ENCODE peak calls at places on chromosomes 6 and 20, in five cellular contexts. O is endothelial cell of umbilical vein; H is stimulated activated CD8-positive, alpha-beta memory T cell treated with anti-CD3 and anti-CD28 coated beads, Interleukin-7, amount 100 ng/mL, for 4 hours; I is NCI-H446; N is dorsolateral prefrontal cortex. C is an unnamed sample.

GRCh38 chr6:36908758-36909157 is 23.0 kb downstream of the C6orf89 start:
- DNase-seq in H (no peak), I (no peak), N (no peak), O (no peak), C (no peak)

GRCh38 chr6:90536516-90536915 is 50.4 kb downstream of the MAP3K7 start:
- DNase-seq in I (no peak), N (no peak), O (no peak), H (no peak), C (no peak)

GRCh38 chr6:166575190-166575589 is 11.3 kb downstream of the RAMACL start:
- DNase-seq in N (no peak), I (no peak), H (no peak), O (peak; percentile 52), C (peak; percentile 86)

GRCh38 chr6:109349419-109349987 is 32.8 kb downstream of the CD164 start:
- DNase-seq in H (no peak), N (no peak), I (no peak), O (peak; percentile 55), C (peak; percentile 59)

GRCh38 chr6:107511410-107512070 is 21.6 kb downstream of the SOBP start:
- DNase-seq in O (no peak), I (no peak), H (no peak), N (no peak), C (no peak)

GRCh38 chr20:47725248-47725973 is 59.9 kb downstream of the SULF2 start:
- DNase-seq in N (peak; percentile 74), O (peak; percentile 90), I (peak; percentile 89), H (peak; percentile 58), C (peak; percentile 95)

GRCh38 chr6:20232188-20232587 is 19.9 kb upstream of the MBOAT1 start:
- DNase-seq in H (no peak), N (no peak), O (no peak), I (no peak), C (no peak)

GRCh38 chr20:32485126-32485769 is 99.9 kb downstream of the NOL4L start:
- DNase-seq in O (peak; percentile 91), H (peak; percentile 68), I (peak; percentile 79), N (peak; percentile 82), C (peak; percentile 89)

GRCh38 chr6:1862411-1862810 is 252.7 kb downstream of the FOXC1 start:
- DNase-seq in H (no peak), I (no peak), N (no peak), O (no peak), C (no peak)

GRCh38 chr6:52877786-52878185 is 31.7 kb downstream of the GSTA3 start:
- DNase-seq in O (no peak), I (no peak), N (no peak), H (no peak), C (no peak)

GRCh38 chr6:157724138-157724537 is 98.9 kb upstream of the SNX9 start:
- DNase-seq in O (no peak), I (no peak), N (no peak), H (no peak), C (no peak)

GRCh38 chr6:144469144-144469575 is 184.0 kb downstream of the UTRN start:
- DNase-seq in I (no peak), N (no peak), O (no peak), H (no peak), C (no peak)

GRCh38 chr20:31712564-31713311 is 9.9 kb downstream of the BCL2L1 start:
- DNase-seq in I (no peak), O (peak; percentile 91), H (no peak), N (peak; percentile 81), C (peak; percentile 96)

GRCh38 chr6:156814036-156814581 is 36.9 kb downstream of the ARID1B start:
- DNase-seq in I (no peak), H (no peak), N (no peak), O (no peak), C (no peak)

GRCh38 chr6:123715243-123715863 is 78.6 kb upstream of the TRDN start:
- DNase-seq in N (no peak), H (no peak), O (peak; percentile 55), I (peak; percentile 53), C (peak; percentile 1)

GRCh38 chr20:17570347-17571152 is 675 bp downstream of the DSTN start:
- DNase-seq in I (peak; percentile 25), O (peak; percentile 69), H (no peak), N (no peak), C (peak; percentile 67)

GRCh38 chr6:158219229-158219628 is 51.1 kb downstream of the GTF2H5 start:
- DNase-seq in H (no peak), I (no peak), O (no peak), N (no peak), C (peak; percentile 25)

GRCh38 chr6:96116674-96117073 is 100.9 kb downstream of the FUT9 start:
- DNase-seq in O (no peak), N (no peak), I (no peak), H (no peak), C (no peak)

GRCh38 chr6:141103246-141103645 is 1029.5 kb upstream of the GJE1 start:
- DNase-seq in H (no peak), I (peak; percentile 19), N (no peak), O (peak; percentile 36), C (peak; percentile 47)

GRCh38 chr6:47147836-47148344 is 105.8 kb upstream of the ADGRF1 start:
- DNase-seq in N (no peak), O (no peak), H (no peak), I (no peak), C (no peak)

GRCh38 chr6:113089056-113089455 is 741.9 kb downstream of the RFPL4B start:
- DNase-seq in I (no peak), H (no peak), O (no peak), N (no peak), C (no peak)

GRCh38 chr6:166864333-166864732 is 92.0 kb downstream of the RNASET2 start:
- DNase-seq in I (no peak), O (no peak), N (no peak), H (no peak), C (no peak)

GRCh38 chr6:26104457-26105108 is 17.4 kb downstream of the HFE start:
- DNase-seq in H (no peak), I (no peak), O (no peak), N (no peak), C (no peak)

GRCh38 chr20:2173186-2173585 is 71.6 kb downstream of the STK35 start:
- DNase-seq in I (no peak), N (no peak), H (no peak), O (no peak), C (no peak)

GRCh38 chr6:43687437-43688347 is at the start of gene MRPS18A:
- DNase-seq in O (peak; percentile 71), N (peak; percentile 91), I (peak; percentile 59), H (peak; percentile 70), C (peak; percentile 82)

GRCh38 chr20:50597406-50597969 is 87.3 kb downstream of the PTPN1 start:
- DNase-seq in O (no peak), N (no peak), H (no peak), I (no peak), C (no peak)

GRCh38 chr6:91653954-91654843 is 1067.3 kb upstream of the MAP3K7 start:
- DNase-seq in I (peak; percentile 28), N (no peak), H (no peak), O (no peak), C (no peak)

GRCh38 chr20:51357543-51357942 is 185.0 kb downstream of the NFATC2 start:
- DNase-seq in H (no peak), I (no peak), N (no peak), O (no peak), C (no peak)